ENCODE peak calls at places on chromosome 20, in four cellular contexts. C is HepG2, T is breast epithelium, A is GM12891. X is an unnamed sample.

GRCh38 chr20:56347628-56348305 is 11.0 kb upstream of the FAM210B start:
- DNase-seq in C (no peak), T (no peak), A (no peak), X (no peak)

GRCh38 chr20:46543033-46543432 is 7.4 kb downstream of the OCSTAMP start:
- DNase-seq in C (no peak), T (no peak), A (no peak), X (no peak)

GRCh38 chr20:20547221-20547875 is 165.1 kb downstream of the RALGAPA2 start:
- DNase-seq in C (peak), T (no peak), A (no peak), X (no peak)

GRCh38 chr20:2643708-2644107 is 8.7 kb upstream of the NOP56 start:
- DNase-seq in C (no peak), T (no peak), A (no peak), X (no peak)

GRCh38 chr20:62749851-62750445 is 41.3 kb downstream of the NTSR1 start:
- DNase-seq in C (no peak), T (no peak), A (no peak), X (no peak)

GRCh38 chr20:1902188-1902587 is 7.0 kb downstream of the SIRPA start:
- DNase-seq in C (no peak), T (no peak), A (no peak), X (no peak)

GRCh38 chr20:16555754-16556153 is 17.5 kb downstream of the KIF16B start:
- DNase-seq in C (no peak), T (no peak), A (no peak), X (no peak)

GRCh38 chr20:2919518-2920245 is 46.4 kb downstream of the PTPRA start:
- DNase-seq in C (no peak), T (no peak), A (no peak), X (no peak)

GRCh38 chr20:6768228-6769185 is 1.0 kb downstream of the BMP2 start:
- DNase-seq in C (no peak), T (no peak), A (no peak), X (no peak)

GRCh38 chr20:21520702-21521595 is 7.1 kb upstream of the NKX2-2 start:
- DNase-seq in C (no peak), T (no peak), A (no peak), X (no peak)

GRCh38 chr20:23091741-23092408 is 5.8 kb upstream of the CD93 start:
- DNase-seq in C (no peak), T (no peak), A (no peak), X (no peak)

GRCh38 chr20:59680148-59680650 is 75.9 kb downstream of the PHACTR3 start:
- DNase-seq in C (no peak), T (no peak), A (no peak), X (no peak)

GRCh38 chr20:51734876-51735499 is 33.2 kb downstream of the ATP9A start:
- DNase-seq in C (peak), T (no peak), A (no peak), X (no peak)

GRCh38 chr20:22924949-22925612 is 110.0 kb upstream of the SSTR4 start:
- DNase-seq in C (no peak), T (no peak), A (no peak), X (no peak)

GRCh38 chr20:2303693-2304092 is 7.9 kb downstream of the TGM3 start:
- DNase-seq in C (no peak), T (no peak), A (no peak), X (no peak)

GRCh38 chr20:15618912-15619311 is 954.3 kb downstream of the KIF16B start:
- DNase-seq in C (no peak), T (no peak), A (no peak), X (no peak)

GRCh38 chr20:63738687-63739128 is 868 bp upstream of the SLC2A4RG start:
- DNase-seq in C (peak), T (no peak), A (no peak), X (no peak)

GRCh38 chr20:64279826-64280459 is 24.4 kb downstream of the PCMTD2 start:
- DNase-seq in C (no peak), T (no peak), A (no peak), X (no peak)

GRCh38 chr20:56391596-56392281 is at the start of gene AURKA:
- DNase-seq in C (peak), T (no peak), A (no peak), X (no peak)

GRCh38 chr20:55139173-55139765 is 663.9 kb downstream of the DOK5 start:
- DNase-seq in C (no peak), T (no peak), A (no peak), X (no peak)

GRCh38 chr20:61328906-61329558 is 77.0 kb downstream of the CDH4 start:
- DNase-seq in C (peak), T (no peak), A (peak), X (no peak)

DNA sequence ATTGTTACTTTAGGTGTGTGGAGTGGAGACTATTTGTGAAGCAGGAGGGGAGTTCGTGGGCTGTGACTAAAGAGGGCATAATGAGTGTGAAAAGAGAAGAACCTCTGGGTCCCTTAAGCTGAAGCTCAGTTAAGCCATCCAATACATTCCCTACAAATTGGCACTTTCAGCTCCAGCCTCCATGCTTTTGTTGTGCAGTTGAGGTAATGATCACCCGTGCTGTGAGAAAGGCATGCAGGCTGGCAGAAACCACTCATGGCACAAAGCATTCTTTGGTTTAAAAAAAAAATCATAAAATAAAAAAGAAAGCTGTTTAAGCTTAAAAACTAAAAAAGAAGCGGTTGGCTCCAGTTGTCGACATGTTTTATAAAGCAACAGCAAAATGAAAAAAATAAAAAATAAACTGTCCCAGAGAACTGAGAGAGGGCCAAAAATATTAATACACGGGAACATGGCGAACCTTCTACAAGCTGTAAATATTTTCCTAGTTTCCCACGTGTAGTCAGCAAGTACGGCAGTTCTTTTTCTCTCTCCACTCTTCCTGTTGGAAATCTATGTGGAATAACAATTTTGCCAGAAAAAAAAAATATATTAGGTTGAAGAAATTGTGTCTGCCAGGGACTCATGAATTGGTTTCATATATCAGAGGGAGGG is 82.2 kb downstream of the ANKRD60 start:
- DNase-seq in C (no peak), T (no peak), A (no peak), X (no peak)
- TF ChIP-seq POLR2AphosphoS5 in C (no peak), T (no peak), A (no peak), X (no peak)

DNA sequence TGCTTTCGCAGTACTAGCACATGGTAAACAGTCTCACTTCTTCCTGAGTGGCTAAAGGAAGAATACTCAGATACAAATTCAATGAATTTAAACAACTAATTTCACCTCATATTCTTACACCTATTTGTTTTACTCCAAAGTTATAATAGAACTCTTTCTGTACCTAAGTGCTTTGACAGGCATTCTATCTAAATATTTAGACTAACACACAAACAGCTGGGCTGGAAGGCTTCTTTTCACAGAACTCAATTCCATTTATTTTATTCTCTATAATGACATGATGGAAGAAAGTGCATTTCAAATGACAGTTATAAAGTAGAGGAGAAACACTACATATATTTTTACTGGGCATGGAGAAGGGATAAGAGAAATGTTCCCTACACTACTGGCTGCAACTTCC is 384.9 kb upstream of the SPTLC3 start:
- DNase-seq in C (no peak), T (no peak), A (no peak), X (no peak)
- TF ChIP-seq POLR2AphosphoS5 in C (no peak), T (no peak), A (no peak), X (no peak)

DNA sequence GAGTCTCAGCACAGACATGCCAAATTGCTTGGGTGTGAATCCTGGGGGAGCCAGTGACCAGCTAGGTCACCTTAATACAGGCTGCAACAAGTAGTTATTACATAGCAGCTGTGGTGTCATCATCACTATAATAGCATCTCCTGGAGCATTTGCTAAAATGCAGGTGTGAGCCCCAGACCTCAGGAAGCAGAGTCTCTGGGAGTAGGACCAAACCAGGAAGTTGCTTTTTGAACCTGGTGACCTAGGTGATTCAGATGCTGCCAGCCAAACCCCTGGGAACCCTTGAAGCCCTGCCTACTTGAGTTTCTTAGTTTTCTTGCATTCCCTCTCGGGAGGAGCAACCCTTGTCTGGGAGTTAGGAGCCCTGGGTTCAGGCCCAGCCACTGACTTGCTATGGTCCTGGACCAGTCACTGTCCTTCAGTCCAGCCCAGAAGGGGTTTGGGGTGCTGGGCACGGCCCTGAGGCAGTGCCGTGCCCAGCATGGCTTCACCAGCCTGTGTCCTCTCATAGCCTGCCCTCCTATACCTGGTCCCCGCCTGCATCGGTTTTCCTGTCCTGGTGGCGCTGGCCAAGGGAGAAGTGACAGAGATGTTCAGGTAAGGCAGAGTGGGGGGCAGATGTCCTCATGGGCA is 39.3 kb upstream of the ID1 start:
- DNase-seq in C (no peak), T (no peak), A (no peak), X (no peak)
- TF ChIP-seq POLR2AphosphoS5 in C (no peak), T (no peak), A (no peak), X (no peak)

DNA sequence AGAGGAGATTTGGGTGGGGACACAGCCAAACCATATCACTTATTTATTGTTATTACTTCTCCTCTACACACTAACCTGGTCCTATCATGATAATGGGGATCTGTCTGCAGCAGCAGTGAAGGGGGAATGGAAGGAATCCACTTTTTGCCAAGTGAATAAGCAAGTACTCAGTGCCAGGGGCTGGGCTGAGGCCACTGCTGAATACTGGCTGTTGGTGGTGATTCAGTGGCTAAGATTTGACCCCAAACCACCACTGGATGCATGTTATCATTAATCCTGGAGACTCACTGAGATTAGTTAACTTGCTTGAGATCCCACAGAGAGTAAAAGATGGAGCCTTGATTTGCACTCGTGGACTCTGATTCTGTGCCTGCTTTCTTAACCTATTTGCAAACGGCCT is 127.7 kb downstream of the TSHZ2 start:
- DNase-seq in C (no peak), T (no peak), A (no peak), X (no peak)
- TF ChIP-seq POLR2AphosphoS5 in C (no peak), T (no peak), A (no peak), X (no peak)

DNA sequence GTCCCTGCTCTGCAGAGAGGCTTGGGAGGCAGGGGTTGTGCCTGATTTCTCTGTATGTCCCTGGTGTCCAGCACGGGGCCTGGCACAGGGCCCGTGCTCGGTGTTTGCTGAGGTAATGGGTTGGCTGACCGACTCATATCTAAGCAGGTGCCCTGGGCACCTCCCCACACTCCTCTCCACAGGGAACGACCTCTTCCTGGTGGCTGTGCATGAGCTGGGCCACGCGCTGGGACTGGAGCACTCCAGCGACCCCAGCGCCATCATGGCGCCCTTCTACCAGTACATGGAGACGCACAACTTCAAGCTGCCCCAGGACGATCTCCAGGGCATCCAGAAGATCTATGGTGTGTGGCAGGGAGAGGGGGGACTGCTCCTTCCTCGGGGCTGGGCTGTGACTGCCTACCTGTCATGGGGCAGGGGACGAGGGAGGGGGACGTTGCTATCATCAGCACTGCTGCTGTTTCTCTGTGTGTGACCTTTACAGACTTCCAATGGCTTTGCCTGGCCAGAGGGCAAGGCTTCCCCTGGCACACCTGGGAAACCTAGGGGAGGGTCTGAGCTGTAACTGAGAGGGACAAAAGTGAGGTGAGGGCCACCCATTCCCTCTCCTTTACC is 14.2 kb downstream of the MMP24OS start:
- DNase-seq in C (peak), T (peak), A (no peak), X (no peak)
- TF ChIP-seq POLR2AphosphoS5 in C (no peak), T (no peak), A (no peak), X (no peak)

GRCh38 chr20:37356387-37356786 is 10.4 kb downstream of the SRC start:
- DNase-seq in C (no peak), T (peak), A (no peak), X (no peak)
- TF ChIP-seq POLR2AphosphoS5 in C (no peak), T (no peak), A (no peak), X (no peak)

DNA sequence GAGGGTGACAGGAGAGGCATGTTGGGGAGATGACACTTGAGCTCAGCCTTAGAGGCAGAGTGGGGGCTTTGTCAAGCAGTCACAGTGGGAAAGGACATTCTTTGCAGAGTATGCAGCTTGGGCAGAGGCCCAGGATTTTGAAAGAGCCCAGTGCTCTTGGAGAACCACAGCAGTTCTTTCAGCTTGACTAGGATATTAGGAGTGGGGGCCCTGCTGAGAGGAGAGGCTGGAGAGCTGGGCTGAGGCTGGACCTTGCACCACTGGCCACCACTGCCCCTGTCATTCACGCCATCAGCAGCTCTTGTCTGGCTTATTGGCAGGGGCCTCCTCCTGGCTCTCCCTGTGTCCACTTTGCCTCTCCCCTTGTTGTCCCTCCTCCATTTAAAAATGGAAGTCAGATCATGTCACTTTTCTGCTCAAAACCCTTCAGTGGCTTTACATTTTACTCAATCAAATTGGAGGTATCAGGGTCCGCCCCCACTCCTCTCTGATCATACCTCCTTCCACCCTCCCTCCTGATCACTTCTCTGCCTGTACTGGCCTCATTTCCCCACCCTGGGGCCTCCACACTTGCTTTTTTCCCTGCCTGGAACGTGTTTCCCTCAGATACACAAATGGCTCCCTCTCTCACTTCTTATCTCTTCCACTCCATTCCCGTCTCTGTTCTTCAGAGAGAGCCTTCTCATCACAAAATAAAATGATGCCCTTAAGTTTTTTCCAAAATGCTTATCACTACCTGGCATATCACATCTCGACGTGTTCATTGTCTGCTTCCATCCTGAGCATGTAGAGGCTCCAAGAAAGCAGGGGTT is 10.5 kb downstream of the MANBAL start:
- DNase-seq in C (peak), T (no peak), A (no peak), X (no peak)
- TF ChIP-seq POLR2AphosphoS5 in C (no peak), T (no peak), A (no peak), X (no peak)

DNA sequence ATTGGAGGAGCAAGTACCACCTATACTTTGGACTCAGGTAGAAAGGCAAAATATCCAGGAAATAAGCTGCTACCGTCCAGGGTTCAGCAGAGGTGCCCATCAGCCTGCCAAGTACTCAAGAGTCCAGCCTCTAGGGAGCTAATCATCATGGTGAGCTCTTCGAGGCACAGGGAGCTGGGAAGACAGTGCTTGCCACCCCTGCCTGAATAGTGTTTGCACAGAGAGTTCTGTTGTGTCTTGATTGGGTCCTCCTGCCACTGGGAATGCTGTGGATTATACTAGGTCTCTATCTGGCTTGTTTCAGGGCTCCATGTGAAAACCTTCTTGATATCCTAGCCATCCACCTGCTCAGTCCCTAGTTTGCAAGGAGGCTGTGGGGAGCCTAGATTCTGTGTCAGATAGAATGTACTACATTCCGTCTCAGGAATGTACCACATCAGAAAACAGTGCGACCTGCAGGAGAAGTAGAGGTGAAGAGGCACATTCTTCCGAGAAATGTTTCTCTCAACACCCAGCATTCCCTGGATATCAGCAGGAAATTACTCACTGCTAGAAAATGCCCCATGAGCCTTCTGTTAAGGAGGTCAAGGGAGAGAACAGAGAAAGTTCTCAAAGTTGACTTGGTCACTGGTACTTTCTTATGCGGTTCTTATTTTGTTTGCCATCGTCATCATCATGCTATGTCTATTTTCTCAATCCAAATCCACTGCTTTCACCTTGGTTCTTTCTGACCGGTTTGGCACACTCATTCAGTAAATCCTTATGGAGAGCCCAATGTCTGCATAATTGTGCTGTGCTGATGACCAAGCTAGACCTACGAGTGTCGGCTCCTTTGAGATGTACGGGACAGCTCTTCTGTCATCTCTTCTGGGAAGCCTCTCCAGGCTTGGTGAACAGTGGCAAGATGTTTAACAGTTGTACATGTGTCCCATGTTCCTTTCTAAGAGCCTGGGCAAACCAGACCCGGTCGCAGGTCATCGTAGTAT is 30.7 kb downstream of the PTPN1 start:
- DNase-seq in C (peak), T (no peak), A (no peak), X (no peak)
- TF ChIP-seq POLR2AphosphoS5 in C (no peak), T (no peak), A (peak), X (no peak)

DNA sequence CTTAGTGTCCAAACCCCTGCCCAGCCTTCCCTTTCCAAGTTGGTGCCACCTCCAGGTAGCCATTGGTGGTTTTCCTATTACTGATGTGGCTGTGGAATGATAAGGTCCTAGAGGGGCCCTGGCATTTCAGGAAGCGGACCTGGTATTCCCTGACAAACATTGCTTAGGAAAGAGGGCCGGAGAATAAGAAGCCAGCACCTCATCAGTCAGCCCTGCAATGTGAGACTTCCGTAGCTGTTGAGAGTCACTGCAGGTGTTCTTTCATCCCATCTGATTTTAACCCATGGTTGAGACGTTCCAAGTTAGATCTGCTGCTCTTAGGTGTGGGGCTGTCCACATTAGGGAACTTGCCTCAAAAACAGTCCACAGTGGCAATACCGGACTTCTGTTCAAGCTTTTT is 14.8 kb upstream of the NPEPL1 start:
- DNase-seq in C (no peak), T (no peak), A (no peak), X (no peak)
- TF ChIP-seq POLR2AphosphoS5 in C (no peak), T (no peak), A (no peak), X (no peak)